ENCODE peak calls at places on chromosomes 1 and 21, in seven cellular contexts. J, P, F, H, R, T and A are unnamed samples.

GRCh38 chr1:225642177-225642576 is 10.7 kb downstream of the ENAH start:
- DNase-seq in R (peak), F (peak), P (no peak), H (no peak), J (no peak), T (no peak), A (no peak)

GRCh38 chr21:42188663-42189062 is 30.3 kb upstream of the ABCG1 start:
- DNase-seq in T (no peak), H (no peak), P (no peak), J (no peak), F (no peak), R (no peak), A (no peak)

GRCh38 chr1:107139833-107140702 is 771 bp upstream of the NTNG1 start:
- DNase-seq in R (no peak), H (no peak), T (peak), P (no peak), F (peak), J (no peak), A (peak)

GRCh38 chr1:41862411-41863221 is 56.1 kb downstream of the HIVEP3 start:
- DNase-seq in T (no peak), F (peak), J (peak), R (no peak), H (no peak), P (peak), A (no peak)

GRCh38 chr1:89203166-89203565 is 4.4 kb upstream of the GBP4 start:
- DNase-seq in R (no peak), F (no peak), P (no peak), H (no peak), T (no peak), J (no peak), A (no peak)

GRCh38 chr1:183323849-183324683 is 94.1 kb downstream of the NMNAT2 start:
- DNase-seq in P (no peak), J (no peak), H (no peak), T (no peak), F (peak), R (no peak), A (no peak)

GRCh38 chr1:35656148-35656862 is 15.0 kb upstream of the PSMB2 start:
- DNase-seq in F (no peak), T (no peak), P (no peak), J (no peak), R (no peak), H (no peak), A (no peak)

GRCh38 chr1:167756760-167757405 is 35.1 kb downstream of the MPZL1 start:
- DNase-seq in P (no peak), H (no peak), R (no peak), J (peak), F (no peak), T (no peak), A (no peak)

GRCh38 chr1:216606047-216606637 is 117.1 kb downstream of the ESRRG start:
- DNase-seq in H (no peak), P (no peak), J (no peak), T (no peak), F (no peak), R (no peak), A (peak)

GRCh38 chr1:225250432-225250831 is 177.4 kb downstream of the LBR start:
- DNase-seq in J (no peak), H (peak), F (no peak), T (no peak), P (no peak), R (no peak), A (no peak)

GRCh38 chr1:233328661-233329498 is 1.4 kb downstream of the MAP3K21 start:
- DNase-seq in H (no peak), F (no peak), J (no peak), P (no peak), T (no peak), R (no peak), A (no peak)
- TF ChIP-seq MAX in H (no peak), F (no peak), J (no peak), P (peak), T (peak), R (no peak), A (no peak)

GRCh38 chr1:39110325-39110851 is 84.2 kb downstream of the NDUFS5 start:
- DNase-seq in T (no peak), H (no peak), R (no peak), J (no peak), F (peak), P (no peak), A (no peak)
- TF ChIP-seq POLR2AphosphoS5 in T (no peak), H (no peak), R (no peak), J (no peak), F (no peak), P (no peak), A (no peak)

DNA sequence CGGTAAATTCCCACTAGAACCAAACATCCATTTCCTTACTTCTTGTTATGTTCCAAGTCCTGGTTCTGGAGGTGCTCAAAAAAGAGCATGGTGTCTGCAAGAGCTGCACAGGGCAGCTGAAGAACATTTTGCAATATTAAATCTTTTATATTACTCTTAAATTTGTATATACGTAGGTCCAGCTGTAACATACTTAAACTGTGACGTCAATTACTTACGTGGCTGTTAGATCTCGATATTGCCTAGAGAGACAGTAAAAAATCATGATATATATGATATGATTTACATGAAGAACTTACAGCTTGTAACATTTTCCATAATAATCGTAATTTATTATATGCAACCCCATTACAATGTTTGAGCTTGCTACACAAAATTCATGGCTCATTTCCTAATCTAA is 19.3 kb upstream of the EPHB2 start:
- DNase-seq in J (no peak), F (no peak), H (no peak), R (no peak), T (no peak), P (no peak), A (no peak)
- TF ChIP-seq MAX in J (no peak), F (no peak), H (no peak), R (no peak), T (no peak), P (no peak), A (no peak)

DNA sequence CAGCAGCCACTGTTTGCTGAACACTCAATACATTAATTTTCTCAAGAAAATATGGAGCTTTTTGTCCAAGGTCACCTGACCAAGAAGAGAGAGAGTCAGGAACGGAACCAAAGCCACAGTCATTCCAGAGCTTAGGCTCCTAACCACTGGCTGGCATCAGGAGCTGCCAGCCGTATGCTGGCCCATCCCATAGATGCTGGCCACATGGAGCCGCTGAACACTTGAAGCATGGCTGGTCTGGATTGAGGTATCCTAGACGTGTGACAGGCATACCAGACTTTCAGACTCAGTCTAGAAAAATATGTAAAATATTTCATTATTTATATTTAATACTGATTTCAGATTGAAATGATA is 458.7 kb downstream of the MATN1 start:
- DNase-seq in F (no peak), H (no peak), P (no peak), T (no peak), R (no peak), J (no peak), A (no peak)
- TF ChIP-seq POLR2AphosphoS5 in F (no peak), H (no peak), P (no peak), T (no peak), R (no peak), J (no peak), A (no peak)

GRCh38 chr1:157162345-157162744 is 24.1 kb upstream of the ETV3 start:
- DNase-seq in R (no peak), F (no peak), P (no peak), H (no peak), J (no peak), T (no peak), A (no peak)
- TF ChIP-seq MAX in R (no peak), F (no peak), P (no peak), H (no peak), J (no peak), T (no peak), A (no peak)

DNA sequence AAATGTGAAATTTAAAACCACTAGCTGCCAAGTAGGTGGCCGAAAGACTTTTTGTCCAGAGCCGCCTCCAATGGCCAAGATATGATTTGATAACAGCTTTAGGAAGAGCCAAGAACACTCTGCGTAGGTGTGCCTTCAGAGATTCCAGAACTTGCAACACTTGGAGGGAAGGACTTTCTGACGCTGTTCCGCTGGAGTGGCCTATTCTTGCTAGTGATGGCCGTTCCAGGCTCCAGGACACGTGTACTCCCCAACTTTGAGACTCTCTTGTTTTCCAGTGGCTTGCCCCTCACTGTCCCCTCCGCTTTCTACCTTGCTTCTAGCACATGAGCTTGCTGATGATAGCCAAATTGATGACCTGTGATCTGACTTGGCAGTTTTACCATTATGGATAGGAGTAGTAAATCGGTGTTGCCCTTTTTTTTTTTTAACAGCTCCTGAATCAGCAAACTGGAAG is 992 bp downstream of the PRDX6 start:
- DNase-seq in H (no peak), F (peak), T (no peak), R (peak), P (peak), J (peak), A (peak)
- TF ChIP-seq POLR2AphosphoS5 in H (no peak), F (no peak), T (no peak), R (no peak), P (peak), J (no peak), A (peak)

GRCh38 chr21:33643658-33644311 is 1.5 kb downstream of the ITSN1 start:
- DNase-seq in T (no peak), P (no peak), H (no peak), F (peak), J (no peak), R (peak), A (peak)

GRCh38 chr21:33642027-33642895 is at the start of gene ITSN1:
- DNase-seq in H (peak), F (peak), R (peak), P (peak), J (peak), T (peak), A (peak)

GRCh38 chr21:33641339-33642026 is at the start of gene CRYZL1:
- DNase-seq in H (peak), R (peak), J (peak), T (peak), P (peak), F (peak), A (peak)

GRCh38 chr21:33644383-33645074 is 2.2 kb downstream of the ITSN1 start:
- DNase-seq in H (no peak), F (peak), P (no peak), J (no peak), R (peak), T (no peak), A (no peak)

GRCh38 chr21:33642896-33643657 is 776 bp downstream of the ITSN1 start:
- DNase-seq in P (no peak), J (peak), R (no peak), H (no peak), T (peak), F (peak), A (peak)
- TF ChIP-seq MAX in P (no peak), J (no peak), R (no peak), H (no peak), T (no peak), F (no peak), A (no peak)

GRCh38 chr1:3598051-3598471 is 13.2 kb downstream of the MEGF6 start:
- DNase-seq in T (no peak), R (no peak), J (no peak), P (no peak), F (peak), H (no peak), A (no peak)

GRCh38 chr1:3596663-3597598 is 14.4 kb downstream of the MEGF6 start:
- DNase-seq in P (no peak), H (no peak), J (no peak), R (no peak), T (no peak), F (no peak), A (no peak)

GRCh38 chr1:3598522-3599285 is 12.6 kb downstream of the MEGF6 start:
- DNase-seq in H (no peak), F (no peak), J (no peak), T (no peak), P (no peak), R (no peak), A (peak)

GRCh38 chr1:3595949-3596348 is 15.4 kb downstream of the MEGF6 start:
- DNase-seq in F (no peak), J (no peak), T (no peak), H (no peak), R (no peak), P (no peak), A (no peak)

DNA sequence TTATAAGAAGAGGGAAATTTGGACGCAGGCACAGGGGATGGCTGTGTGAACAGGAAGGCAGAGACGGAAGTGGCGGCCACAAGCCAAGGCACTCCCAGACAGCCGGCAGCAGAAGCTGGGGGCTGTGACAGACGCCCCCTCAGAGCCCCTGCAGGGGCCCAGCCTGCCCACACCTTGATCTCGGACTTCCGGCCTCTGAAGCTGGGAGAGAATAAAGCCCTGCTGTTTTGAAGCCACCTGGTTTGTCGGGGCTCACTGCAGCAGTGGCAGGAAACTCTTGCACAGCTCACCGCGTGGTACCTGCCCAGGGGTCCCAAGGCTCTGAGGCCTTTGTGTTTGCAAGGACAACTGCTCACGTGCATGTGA is 13.7 kb downstream of the MEGF6 start:
- DNase-seq in R (no peak), T (no peak), J (no peak), P (no peak), H (no peak), F (no peak), A (no peak)
- TF ChIP-seq POLR2AphosphoS5 in R (no peak), T (no peak), J (no peak), P (no peak), H (no peak), F (no peak), A (no peak)

DNA sequence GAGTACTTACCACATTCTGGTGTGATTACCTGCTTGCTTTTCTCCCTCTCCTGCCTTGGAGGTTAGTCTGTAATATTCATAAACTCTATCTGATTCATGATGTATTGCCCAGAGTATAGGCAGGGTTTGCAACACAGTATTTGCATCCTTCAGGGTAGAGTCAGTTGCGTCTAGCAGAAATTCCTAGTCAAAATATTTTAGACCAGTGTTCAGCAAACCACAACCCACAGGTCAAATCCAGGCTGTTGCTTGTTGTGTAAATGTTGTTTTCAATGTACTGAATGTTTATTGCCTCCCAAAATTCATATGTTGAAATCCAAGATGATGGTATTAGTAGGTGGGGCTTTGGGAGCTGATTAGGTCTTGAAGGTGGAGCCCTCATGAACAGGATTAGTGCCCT is 82.9 kb downstream of the NGF start:
- DNase-seq in T (no peak), R (no peak), F (no peak), P (no peak), H (no peak), J (no peak), A (no peak)
- TF ChIP-seq MAX in T (no peak), R (no peak), F (no peak), P (no peak), H (no peak), J (no peak), A (no peak)

DNA sequence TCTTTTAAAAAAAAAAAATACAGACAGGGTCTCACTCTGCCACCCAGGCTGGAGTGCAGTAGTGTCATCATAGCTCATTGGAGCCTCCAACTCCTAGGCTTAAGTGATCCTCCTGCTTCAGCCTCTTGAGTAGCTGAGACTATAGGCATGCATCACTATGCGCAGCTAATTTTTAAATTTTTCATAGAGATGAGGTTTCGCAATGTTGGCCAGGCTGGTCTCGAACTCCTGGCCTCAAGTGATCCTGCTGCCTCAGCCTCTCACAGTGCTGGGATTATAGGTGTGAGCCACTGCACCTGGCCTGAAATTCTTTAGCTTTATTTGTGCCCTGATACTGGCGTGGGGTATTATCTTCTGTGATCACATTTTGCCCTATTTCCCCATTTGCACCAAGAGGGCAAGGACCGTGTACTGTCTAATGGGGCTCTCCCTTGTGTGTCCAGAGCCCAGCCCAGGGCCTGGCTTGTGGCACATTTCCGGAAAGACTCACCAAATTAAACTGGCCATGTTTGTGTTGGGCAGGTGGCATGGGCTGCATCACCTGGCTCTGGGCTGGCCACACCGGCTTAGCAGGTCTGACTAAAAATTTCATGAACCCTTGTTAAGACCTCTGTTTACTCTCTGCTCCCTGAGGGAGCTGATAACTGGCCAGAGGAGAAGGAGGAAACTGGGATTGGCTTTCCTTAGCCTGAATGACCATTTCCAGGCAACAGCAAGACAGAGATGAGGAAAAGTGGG is 32.2 kb downstream of the TRIM62 start:
- DNase-seq in T (no peak), J (no peak), P (no peak), H (no peak), R (no peak), F (no peak), A (no peak)
- TF ChIP-seq POLR2AphosphoS5 in T (no peak), J (no peak), P (no peak), H (no peak), R (no peak), F (no peak), A (no peak)